ENCODE peak calls at places on chromosomes 12 and 14, in six cellular contexts. X is aorta, Z is non-pigmented ciliary epithelial cell, R is GM20000, H is glutamatergic neuron, V is tibial artery. S is an unnamed sample.

GRCh38 chr12:113720629-113721028 is 245.5 kb downstream of the RBM19 start:
- DNase-seq in X (no peak), Z (no peak), R (no peak), H (no peak), V (no peak), S (no peak)

GRCh38 chr14:95519699-95520098 is 3.2 kb upstream of the SYNE3 start:
- DNase-seq in X (peak; percentile 90), Z (no peak), R (peak; percentile 53), H (no peak), V (peak; percentile 93), S (no peak)

GRCh38 chr12:131077931-131078391 is 124.3 kb downstream of the ADGRD1 start:
- DNase-seq in X (no peak), Z (no peak), R (no peak), H (no peak), V (no peak), S (no peak)

GRCh38 chr12:78157199-78157598 is 326.5 kb downstream of the NAV3 start:
- DNase-seq in X (no peak), Z (no peak), R (no peak), H (no peak), V (no peak), S (no peak)

GRCh38 chr14:100840286-100840685 is 14.4 kb downstream of the MEG3 start:
- DNase-seq in X (no peak), Z (no peak), R (no peak), H (no peak), V (peak; percentile 59), S (no peak)

GRCh38 chr14:68807148-68807600 is 14.3 kb upstream of the ZFP36L1 start:
- DNase-seq in X (peak; percentile 84), Z (no peak), R (peak; percentile 28), H (no peak), V (peak; percentile 84), S (peak; percentile 34)

GRCh38 chr12:99722690-99723486 is 75.3 kb downstream of the GARIN6 start:
- DNase-seq in X (no peak), Z (no peak), R (no peak), H (peak; percentile 31), V (no peak), S (no peak)

GRCh38 chr14:69901113-69901951 is 22.1 kb downstream of the SMOC1 start:
- DNase-seq in X (no peak), Z (no peak), R (no peak), H (no peak), V (no peak), S (no peak)

GRCh38 chr14:29216774-29217232 is 450.2 kb downstream of the FOXG1 start:
- DNase-seq in X (no peak), Z (no peak), R (no peak), H (no peak), V (no peak), S (no peak)

GRCh38 chr12:78403136-78403535 is 461.4 kb upstream of the SYT1 start:
- DNase-seq in X (no peak), Z (peak; percentile 67), R (no peak), H (no peak), V (no peak), S (no peak)

GRCh38 chr12:65962921-65963883 is 138.9 kb downstream of the HMGA2 start:
- DNase-seq in X (peak; percentile 49), Z (no peak), R (peak; percentile 16), H (peak; percentile 56), V (no peak), S (no peak)

GRCh38 chr14:101736071-101736470 is 25.4 kb upstream of the PPP2R5C start:
- DNase-seq in X (no peak), Z (no peak), R (no peak), H (no peak), V (no peak), S (no peak)

GRCh38 chr14:74019743-74020142 is 594 bp downstream of the BBOF1 start:
- DNase-seq in X (no peak), Z (peak; percentile 35), R (no peak), H (no peak), V (no peak), S (peak; percentile 20)

GRCh38 chr14:59254146-59254910 is 65.9 kb downstream of the DAAM1 start:
- DNase-seq in X (peak; percentile 79), Z (peak; percentile 70), R (no peak), H (no peak), V (peak; percentile 86), S (peak; percentile 32)

GRCh38 chr14:58955294-58955821 is 233.1 kb upstream of the DAAM1 start:
- DNase-seq in X (no peak), Z (no peak), R (peak; percentile 20), H (no peak), V (no peak), S (peak; percentile 27)

GRCh38 chr14:101893759-101894158 is 70.6 kb upstream of the DYNC1H1 start:
- DNase-seq in X (no peak), Z (no peak), R (no peak), H (no peak), V (no peak), S (no peak)

GRCh38 chr12:11892065-11892391 is 178.7 kb upstream of the BCL2L14 start:
- DNase-seq in X (no peak), Z (no peak), R (no peak), H (no peak), V (no peak), S (no peak)

GRCh38 chr12:45893240-45893639 is 97.1 kb downstream of the SCAF11 start:
- DNase-seq in X (no peak), Z (no peak), R (no peak), H (no peak), V (no peak), S (peak; percentile 41)

GRCh38 chr14:38250316-38250715 is 5.6 kb downstream of the CLEC14A start:
- DNase-seq in X (no peak), Z (no peak), R (no peak), H (no peak), V (no peak), S (no peak)

GRCh38 chr12:126776047-126776446 is 1490.9 kb upstream of the TMEM132C start:
- DNase-seq in X (no peak), Z (no peak), R (no peak), H (no peak), V (no peak), S (no peak)

GRCh38 chr14:51182166-51182565 is 57.9 kb upstream of the TMX1 start:
- DNase-seq in X (no peak), Z (no peak), R (no peak), H (no peak), V (no peak), S (no peak)

GRCh38 chr14:95231966-95232365 is 74.6 kb upstream of the DICER1 start:
- DNase-seq in X (no peak), Z (no peak), R (no peak), H (no peak), V (no peak), S (no peak)

GRCh38 chr14:36660736-36661505 is 739 bp upstream of the PAX9 start:
- DNase-seq in X (no peak), Z (no peak), R (no peak), H (no peak), V (no peak), S (no peak)

GRCh38 chr14:30333934-30334333 is 225.0 kb upstream of the G2E3 start:
- DNase-seq in X (no peak), Z (no peak), R (no peak), H (no peak), V (no peak), S (no peak)

GRCh38 chr12:6851153-6851920 is at the start of gene CDCA3:
- DNase-seq in X (peak; percentile 98), Z (peak; percentile 97), R (peak; percentile 99), H (peak; percentile 94), V (peak; percentile 98), S (peak; percentile 95)